ENCODE peak calls at places on chromosomes 3 and 15, in ten cellular contexts. I is NAMALWA; F is CD8-positive, alpha-beta memory T cell; E is vagina; G is fibroblast of mammary gland; A is iPS-NIHi11; U is activated CD4-positive, alpha-beta T cell treated with anti-CD3 and anti-CD28 coated beads for 24 hours; T is NCI-H82; J is cerebellar cortex; R is cardiac muscle cell. V is an unnamed sample.

GRCh38 chr3:126848991-126849390 is 133.9 kb upstream of the PLXNA1 start:
- DNase-seq in I (no peak), F (no peak), E (peak), G (no peak), A (no peak), U (no peak), T (no peak), J (no peak), R (no peak), V (peak)

GRCh38 chr15:35089556-35089955 is 4.5 kb upstream of the NANOGP8 start:
- DNase-seq in I (no peak), F (no peak), E (no peak), G (no peak), A (no peak), U (no peak), T (no peak), J (no peak), R (no peak), V (no peak)

GRCh38 chr3:100154171-100154570 is 39.9 kb upstream of the FILIP1L start:
- DNase-seq in I (no peak), F (no peak), E (no peak), G (no peak), A (no peak), U (no peak), T (no peak), J (no peak), R (no peak), V (no peak)

GRCh38 chr15:87752250-87752951 is 504.1 kb downstream of the NTRK3 start:
- DNase-seq in I (no peak), F (no peak), E (no peak), G (peak), A (no peak), U (no peak), T (no peak), J (no peak), R (no peak), V (no peak)

GRCh38 chr3:149801639-149802038 is 9.3 kb upstream of the ANKUB1 start:
- DNase-seq in I (no peak), F (no peak), E (no peak), G (no peak), A (no peak), U (no peak), T (no peak), J (no peak), R (no peak), V (no peak)

GRCh38 chr3:195154793-195155535 is 116.0 kb downstream of the XXYLT1 start:
- DNase-seq in I (peak), F (no peak), E (no peak), G (peak), A (peak), U (no peak), T (no peak), J (peak), R (peak), V (no peak)

GRCh38 chr15:26115229-26115943 is 252.3 kb upstream of the ATP10A start:
- DNase-seq in I (no peak), F (no peak), E (no peak), G (no peak), A (peak), U (no peak), T (no peak), J (no peak), R (no peak), V (no peak)

GRCh38 chr3:42079701-42080323 is 11.3 kb upstream of the TRAK1 start:
- DNase-seq in I (no peak), F (no peak), E (no peak), G (no peak), A (no peak), U (no peak), T (no peak), J (no peak), R (no peak), V (no peak)

GRCh38 chr3:24680214-24680967 is 185.7 kb upstream of the THRB start:
- DNase-seq in I (peak), F (no peak), E (no peak), G (peak), A (peak), U (peak), T (peak), J (peak), R (peak), V (no peak)

GRCh38 chr3:113287818-113288648 is 76.7 kb downstream of the BOC start:
- DNase-seq in I (peak), F (peak), E (no peak), G (peak), A (peak), U (peak), T (peak), J (peak), R (peak), V (no peak)

GRCh38 chr3:51338632-51339031 is 46.5 kb upstream of the MANF start:
- DNase-seq in I (no peak), F (no peak), E (peak), G (no peak), A (no peak), U (no peak), T (no peak), J (peak), R (no peak), V (no peak)

GRCh38 chr3:76132154-76132470 is 346.8 kb upstream of the ZNF717 start:
- DNase-seq in I (no peak), F (no peak), E (no peak), G (no peak), A (no peak), U (no peak), T (peak), J (no peak), R (no peak), V (no peak)

GRCh38 chr3:127145266-127145665 is 47.7 kb upstream of the PRR23E start:
- DNase-seq in I (no peak), F (no peak), E (no peak), G (no peak), A (no peak), U (no peak), T (no peak), J (no peak), R (no peak), V (no peak)

V was measured in H1.